ENCODE peak calls at places on chromosomes 1 and 21, in five cellular contexts. B is NCI-H510A treated with DMSO at 0.1 percent for 48 hours; Q is SK-MEL-5; Y is endodermal cell; F is activated naive CD8-positive, alpha-beta T cell treated with anti-CD3 and anti-CD28 coated beads for 36 hours. U is an unnamed sample.

GRCh38 chr1:201633811-201634210 is 94.9 kb downstream of the NAV1 start:
- DNase-seq in B (peak), Q (no peak), F (no peak), Y (no peak), U (no peak)

GRCh38 chr1:206495493-206496046 is 11.8 kb upstream of the RASSF5 start:
- DNase-seq in B (no peak), F (no peak), Y (no peak), Q (no peak), U (no peak)

GRCh38 chr1:20250346-20250989 is 40.2 kb upstream of the VWA5B1 start:
- DNase-seq in B (peak), F (no peak), Q (no peak), Y (no peak), U (no peak)

GRCh38 chr1:28104866-28105467 is 16.6 kb upstream of the EYA3 start:
- DNase-seq in F (no peak), B (peak), Q (peak), Y (peak), U (peak)

GRCh38 chr21:14916676-14917141 is 148.1 kb downstream of the NRIP1 start:
- DNase-seq in F (no peak), B (no peak), Q (no peak), Y (peak), U (no peak)

GRCh38 chr21:14991957-14992356 is 72.8 kb downstream of the NRIP1 start:
- DNase-seq in B (no peak), F (no peak), Q (peak), Y (no peak), U (no peak)

GRCh38 chr1:16905112-16905855 is 9.5 kb downstream of the RNU1-2 start:
- DNase-seq in F (peak), Q (peak), Y (peak), B (peak), U (peak)

GRCh38 chr1:183270541-183271141 is 84.6 kb downstream of the LAMC2 start:
- DNase-seq in B (no peak), F (no peak), Q (peak), Y (peak), U (no peak)

GRCh38 chr1:222821239-222821638 is 6.4 kb downstream of the DISP1 start:
- DNase-seq in Q (no peak), B (no peak), Y (no peak), F (no peak), U (no peak)

GRCh38 chr1:204450461-204451257 is 39.0 kb upstream of the PPP1R15B start:
- DNase-seq in F (no peak), Y (peak), B (no peak), Q (no peak), U (no peak)